ENCODE peak calls at places on chromosomes 3 and 15, in nine cellular contexts. J is choroid plexus epithelial cell, O is kidney, E is BE2C, W is AG09309, G is fibroblast of mammary gland, L is AG10803, H is endothelial cell of umbilical vein, B is brain microvascular endothelial cell. Q is an unnamed sample.
A peak's percentile ranks its signal among the peaks of the same experiment; 100 is the strongest.

GRCh38 chr3:135803291-135803690 is 162.2 kb upstream of the PPP2R3A start:
- DNase-seq in H (no peak), W (no peak), G (peak; percentile 4), L (no peak), J (no peak), B (no peak), O (no peak), E (no peak), Q (peak; percentile 4)

GRCh38 chr3:104519068-104519467 is 847.6 kb upstream of the ALCAM start:
- DNase-seq in O (no peak), E (no peak), B (no peak), L (no peak), H (no peak), W (no peak), G (no peak), J (no peak), Q (no peak)

GRCh38 chr3:76715426-76715825 is 324.5 kb upstream of the ROBO2 start:
- DNase-seq in L (no peak), H (no peak), B (no peak), J (peak; percentile 44), E (no peak), O (no peak), G (no peak), W (no peak), Q (no peak)

GRCh38 chr3:81743096-81744025 is 18.1 kb downstream of the GBE1 start:
- DNase-seq in L (peak; percentile 98), B (peak; percentile 95), J (peak; percentile 97), E (peak; percentile 9), O (no peak), W (peak; percentile 91), G (peak; percentile 99), H (peak; percentile 97), Q (peak; percentile 93)

GRCh38 chr15:82680200-82681102 is 29.2 kb downstream of the AP3B2 start:
- DNase-seq in B (no peak), E (peak; percentile 61), H (no peak), O (peak; percentile 93), G (no peak), W (no peak), J (no peak), L (no peak), Q (no peak)

GRCh38 chr3:194690501-194691372 is 5.1 kb downstream of the FAM43A start:
- DNase-seq in O (no peak), J (peak; percentile 68), G (peak; percentile 36), L (no peak), B (peak; percentile 49), H (peak; percentile 74), W (no peak), E (peak; percentile 42), Q (no peak)

GRCh38 chr3:5186854-5187151 is 704 bp upstream of the EDEM1 start:
- DNase-seq in E (no peak), G (peak; percentile 43), H (no peak), B (no peak), L (peak; percentile 49), O (no peak), W (no peak), J (peak; percentile 63), Q (no peak)

GRCh38 chr3:126394179-126394976 is at the start of gene CFAP100:
- DNase-seq in L (peak; percentile 18), W (no peak), G (peak; percentile 35), B (peak; percentile 23), J (peak; percentile 46), O (no peak), E (no peak), H (peak; percentile 13), Q (no peak)

GRCh38 chr3:193391902-193392301 is 13.3 kb upstream of the ATP13A5 start:
- DNase-seq in E (no peak), J (peak; percentile 10), H (peak; percentile 4), W (no peak), O (no peak), B (no peak), G (no peak), L (no peak), Q (peak; percentile 13)

GRCh38 chr3:78986702-78987101 is 781.1 kb downstream of the ROBO1 start:
- DNase-seq in B (no peak), W (no peak), L (no peak), E (no peak), O (no peak), H (no peak), G (no peak), J (no peak), Q (no peak)

GRCh38 chr3:50345586-50345985 is at the start of gene ZMYND10:
- DNase-seq in O (peak; percentile 88), J (peak; percentile 42), G (peak; percentile 59), L (peak; percentile 35), E (peak; percentile 67), B (no peak), W (no peak), H (no peak), Q (no peak)

GRCh38 chr3:154081305-154081704 is 39.9 kb upstream of the ARHGEF26 start:
- DNase-seq in O (no peak), W (no peak), E (no peak), J (no peak), B (no peak), L (no peak), H (no peak), G (no peak), Q (no peak)

GRCh38 chr3:23944007-23944760 is 902 bp upstream of the NR1D2 start:
- DNase-seq in J (no peak), G (no peak), B (no peak), E (no peak), L (no peak), W (no peak), H (no peak), O (no peak), Q (no peak)

GRCh38 chr15:46120713-46121112 is 485.9 kb downstream of the SQOR start:
- DNase-seq in L (peak; percentile 18), H (no peak), E (no peak), J (no peak), O (no peak), W (no peak), G (no peak), B (no peak), Q (no peak)

GRCh38 chr3:94070341-94070911 is 7.6 kb downstream of the NSUN3 start:
- DNase-seq in G (no peak), B (no peak), W (no peak), O (no peak), E (no peak), J (no peak), H (no peak), L (no peak), Q (no peak)

GRCh38 chr3:13491206-13491974 is 11.3 kb downstream of the HDAC11 start:
- DNase-seq in J (no peak), B (no peak), O (peak; percentile 54), E (no peak), H (no peak), W (no peak), G (no peak), L (no peak), Q (no peak)

GRCh38 chr15:87623832-87624231 is 632.7 kb downstream of the NTRK3 start:
- DNase-seq in L (no peak), J (no peak), W (no peak), B (no peak), H (no peak), O (no peak), E (peak; percentile 21), G (no peak), Q (no peak)
- TF ChIP-seq CTCF in L (no peak), J (peak; percentile 27), W (no peak), B (peak; percentile 41), H (no peak), O (no peak), E (peak; percentile 46), G (no peak), Q (peak; percentile 42)

DNA sequence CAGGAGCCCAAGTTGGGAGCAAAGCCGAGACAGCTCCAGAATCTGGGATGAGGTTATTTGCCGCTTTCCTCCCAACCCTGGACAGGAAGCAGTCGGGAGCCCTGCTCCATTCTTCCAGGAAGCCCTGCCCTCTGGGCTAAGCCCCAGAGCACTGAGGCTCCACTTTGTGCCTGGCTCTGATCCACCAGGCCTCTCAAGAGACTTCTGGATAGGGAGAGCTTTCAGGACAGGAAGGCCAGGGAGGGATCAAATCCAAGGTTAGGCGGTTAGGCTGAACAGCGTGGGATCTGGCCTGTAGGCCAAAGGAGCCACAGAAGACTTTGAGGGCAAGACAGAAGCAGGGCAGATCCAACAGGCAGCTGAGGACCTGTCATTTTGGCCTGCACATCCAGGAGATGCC is 835 bp downstream of the STOML1 start:
- DNase-seq in W (no peak), O (peak; percentile 93), J (no peak), H (peak; percentile 53), E (peak; percentile 48), L (peak; percentile 87), G (peak; percentile 88), B (no peak), Q (no peak)
- H3K4me3 ChIP-seq in W (peak overlapping the region; percentile 65), O (peak overlapping the region; percentile 68), J (peak overlapping the region; percentile 73), H (peak overlapping the region; percentile 51), E (peak overlapping the region; percentile 87), L (peak overlapping the region; percentile 67), G (peak overlapping the region; percentile 57), B (peak overlapping the region; percentile 70), Q (peak overlapping the region; percentile 84)

DNA sequence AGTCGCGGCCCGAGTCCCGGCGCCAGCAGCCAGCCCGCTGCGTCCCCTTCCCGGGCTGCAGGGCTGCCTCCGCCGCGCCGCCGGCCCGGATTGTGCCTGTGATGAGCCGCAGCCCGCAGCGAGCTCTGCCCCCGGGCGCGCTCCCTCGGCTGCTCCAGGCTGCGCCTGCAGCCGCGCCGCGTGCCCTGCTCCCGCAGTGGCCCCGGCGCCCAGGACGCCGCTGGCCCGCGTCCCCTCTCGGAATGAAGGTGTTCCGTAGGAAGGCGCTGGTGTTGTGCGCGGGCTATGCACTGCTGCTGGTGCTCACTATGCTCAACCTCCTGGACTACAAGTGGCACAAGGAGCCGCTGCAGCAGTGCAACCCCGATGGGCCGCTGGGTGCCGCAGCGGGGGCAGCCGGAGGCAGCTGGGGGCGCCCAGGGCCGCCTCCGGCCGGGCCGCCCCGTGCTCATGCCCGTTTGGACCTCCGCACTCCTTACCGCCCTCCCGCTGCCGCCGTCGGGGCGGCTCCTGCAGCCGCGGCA is 1.2 kb downstream of the CHST2 start:
- DNase-seq in O (peak; percentile 77), B (peak; percentile 33), W (no peak), E (peak; percentile 55), J (peak; percentile 65), L (peak; percentile 31), G (peak; percentile 42), H (peak; percentile 43), Q (no peak)
- TF ChIP-seq CTCF in O (no peak), B (peak; percentile 35), W (peak; percentile 28), E (no peak), J (peak; percentile 15), L (peak; percentile 22), G (no peak), H (peak; percentile 39), Q (no peak)

DNA sequence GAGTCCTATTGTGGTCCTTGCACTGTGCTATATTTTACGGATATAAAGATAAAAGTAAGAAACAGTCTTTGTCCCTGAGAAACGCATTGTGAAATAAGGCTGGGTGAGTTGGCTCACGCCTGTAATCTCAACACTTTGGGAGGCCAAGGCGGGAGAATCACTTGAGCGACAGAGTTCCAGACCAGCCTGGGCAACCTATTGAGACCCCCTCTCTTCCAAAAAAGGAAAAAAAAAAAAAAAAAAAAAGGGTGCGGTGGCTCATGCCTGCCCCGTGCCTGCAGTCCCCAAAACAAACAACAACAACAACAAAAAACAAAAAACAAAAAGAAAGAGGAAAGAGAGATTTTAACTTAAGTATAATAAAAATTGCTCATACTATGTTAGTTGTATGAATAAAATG is 555 bp upstream of the FNDC3B start:
- DNase-seq in W (no peak), E (no peak), J (peak; percentile 61), B (no peak), H (no peak), L (peak; percentile 54), O (no peak), G (peak; percentile 61), Q (no peak)
- H3K4me3 ChIP-seq in W (peak overlapping the region; percentile 86), E (peak overlapping the region; percentile 96), J (peak overlapping the region; percentile 91), B (peak overlapping the region; percentile 83), H (peak overlapping the region; percentile 100), L (peak overlapping the region; percentile 82), O (peak overlapping the region; percentile 76), G (peak overlapping the region; percentile 75), Q (peak overlapping the region; percentile 96)